ENCODE peak calls at places on chromosomes 4 and X, in four cellular contexts. O is HepG2, E is WTC11, J is K562. N is an unnamed sample.
A peak's percentile ranks its signal among the peaks of the same experiment; 100 is the strongest.

GRCh38 chr4:81337211-81337610 is 122.2 kb upstream of the PRKG2 start:
- DNase-seq in O (no peak), E (no peak), J (no peak), N (no peak)

GRCh38 chr4:44760142-44760898 is 34.0 kb upstream of the GNPDA2 start:
- DNase-seq in O (peak; percentile 7), E (no peak), J (peak; percentile 13), N (no peak)

GRCh38 chr4:111943796-111944203 is 201.5 kb upstream of the FAM241A start:
- DNase-seq in O (peak; percentile 28), E (peak; percentile 62), J (peak; percentile 9), N (no peak)

GRCh38 chr4:77001907-77002306 is 52.4 kb downstream of the SEPTIN11 start:
- DNase-seq in O (no peak), E (no peak), J (no peak), N (no peak)

GRCh38 chrX:69237228-69237627 is 72.0 kb upstream of the PJA1 start:
- DNase-seq in O (no peak), E (no peak), J (no peak), N (no peak)

GRCh38 chr4:1193206-1194027 is 21.0 kb upstream of the SPON2 start:
- DNase-seq in O (no peak), E (peak; percentile 4), J (no peak), N (no peak)

GRCh38 chr4:16418814-16419213 is 192.5 kb upstream of the TAPT1 start:
- DNase-seq in O (no peak), E (no peak), J (no peak), N (no peak)

GRCh38 chrX:107526141-107526540 is 76.7 kb downstream of the FRMPD3 start:
- DNase-seq in O (no peak), E (no peak), J (no peak), N (no peak)

GRCh38 chr4:99091174-99091573 is 2.6 kb upstream of the ADH5 start:
- DNase-seq in O (no peak), E (no peak), J (no peak), N (no peak)

GRCh38 chr4:60726779-60727178 is 473.3 kb upstream of the ADGRL3 start:
- DNase-seq in O (no peak), E (no peak), J (no peak), N (no peak)

GRCh38 chr4:25253072-25253447 is 19.2 kb downstream of the PI4K2B start:
- DNase-seq in O (no peak), E (no peak), J (no peak), N (no peak)

GRCh38 chr4:69896530-69897116 is 34.2 kb upstream of the CSN1S1 start:
- DNase-seq in O (peak; percentile 12), E (no peak), J (no peak), N (no peak)

GRCh38 chr4:38317238-38317637 is 346.8 kb upstream of the KLF3 start:
- DNase-seq in O (no peak), E (no peak), J (no peak), N (no peak)

GRCh38 chr4:85369703-85370380 is 105.1 kb upstream of the ARHGAP24 start:
- DNase-seq in O (peak; percentile 1), E (no peak), J (no peak), N (no peak)

GRCh38 chr4:22485751-22486150 is 30.1 kb downstream of the ADGRA3 start:
- DNase-seq in O (no peak), E (no peak), J (no peak), N (no peak)

GRCh38 chr4:56681158-56681848 is at the start of gene HOPX:
- DNase-seq in O (no peak), E (no peak), J (no peak), N (peak; percentile 13)

GRCh38 chrX:19810370-19810769 is 77.0 kb downstream of the SH3KBP1 start:
- DNase-seq in O (no peak), E (no peak), J (no peak), N (no peak)

GRCh38 chr4:168796362-168797106 is 213.5 kb downstream of the CBR4 start:
- DNase-seq in O (peak; percentile 80), E (no peak), J (no peak), N (no peak)

GRCh38 chrX:149314031-149314430 is 191.1 kb downstream of the IDS start:
- DNase-seq in O (no peak), E (no peak), J (no peak), N (no peak)

GRCh38 chrX:150270622-150271021 is 92.5 kb upstream of the MAMLD1 start:
- DNase-seq in O (peak; percentile 59), E (no peak), J (no peak), N (no peak)

GRCh38 chr4:2068566-2068965 is 9.4 kb downstream of the NAT8L start:
- DNase-seq in O (no peak), E (peak; percentile 6), J (no peak), N (no peak)

GRCh38 chrX:116204947-116205346 is 34.4 kb downstream of the AGTR2 start:
- DNase-seq in O (peak; percentile 1), E (no peak), J (no peak), N (no peak)

GRCh38 chr4:108425988-108426387 is 194.4 kb upstream of the RPL34 start:
- DNase-seq in O (no peak), E (no peak), J (no peak), N (no peak)

GRCh38 chr4:77358315-77358928 is 201.4 kb downstream of the CCNG2 start:
- DNase-seq in O (peak; percentile 19), E (peak; percentile 13), J (peak; percentile 47), N (no peak)

GRCh38 chrX:64205441-64205734 is at the start of gene AMER1:
- DNase-seq in O (no peak), E (no peak), J (no peak), N (no peak)

GRCh38 chr4:69563424-69563823 is 67.7 kb upstream of the UGT2B4 start:
- DNase-seq in O (no peak), E (no peak), J (no peak), N (no peak)

GRCh38 chr4:142706381-142706780 is 139.7 kb downstream of the INPP4B start:
- DNase-seq in O (no peak), E (no peak), J (no peak), N (no peak)

GRCh38 chrX:109709129-109709631 is 23.9 kb downstream of the ACSL4 start:
- DNase-seq in O (peak; percentile 82), E (no peak), J (no peak), N (peak; percentile 60)

GRCh38 chr4:113043591-113043990 is 5.9 kb upstream of the ANK2 start:
- DNase-seq in O (no peak), E (no peak), J (no peak), N (no peak)

GRCh38 chr4:156734965-156735895 is 236.4 kb downstream of the PDGFC start:
- DNase-seq in O (no peak), E (no peak), J (no peak), N (no peak)

GRCh38 chrX:153667281-153667831 is 6.3 kb downstream of the PNCK start:
- DNase-seq in O (no peak), E (no peak), J (no peak), N (no peak)

GRCh38 chrX:119880552-119881437 is 9.2 kb downstream of the NDUFA1 start:
- DNase-seq in O (peak; percentile 45), E (no peak), J (peak; percentile 57), N (peak; percentile 35)

GRCh38 chr4:73676881-73677323 is 56.7 kb upstream of the RASSF6 start:
- DNase-seq in O (no peak), E (no peak), J (no peak), N (peak; percentile 19)

GRCh38 chrX:68698955-68699354 is 51.5 kb downstream of the STARD8 start:
- DNase-seq in O (peak; percentile 66), E (no peak), J (no peak), N (no peak)

GRCh38 chr4:94458682-94459081 is 6.9 kb downstream of the PDLIM5 start:
- DNase-seq in O (no peak), E (no peak), J (no peak), N (no peak)

DNA sequence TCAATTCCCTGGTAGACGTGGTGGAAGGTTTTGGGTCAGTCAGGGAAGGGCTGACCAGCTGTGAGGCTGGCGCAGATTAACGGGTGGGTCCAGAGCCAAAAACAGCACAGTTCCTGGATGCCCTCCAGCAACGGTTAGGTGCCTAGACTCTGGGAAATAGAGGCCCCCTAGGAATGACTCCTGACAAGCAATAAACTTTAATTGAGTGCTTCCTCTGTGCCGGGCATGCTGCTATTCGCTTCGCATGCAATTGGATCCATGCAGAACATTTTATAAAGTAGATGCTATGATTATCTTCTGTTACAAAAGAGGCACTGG is 36.0 kb downstream of the ETDC start:
- DNase-seq in O (no peak), E (no peak), J (no peak), N (no peak)
- TF ChIP-seq ETV6 in O (no peak), E (no peak), J (no peak), N (no peak)

GRCh38 chr4:181835348-181835747 is 407.9 kb upstream of the TENM3 start:
- DNase-seq in O (no peak), E (no peak), J (no peak), N (no peak)

GRCh38 chr4:181830404-181831035 is 412.7 kb upstream of the TENM3 start:
- DNase-seq in O (no peak), E (no peak), J (no peak), N (peak; percentile 28)

GRCh38 chr4:181838253-181838652 is 404.9 kb upstream of the TENM3 start:
- DNase-seq in O (no peak), E (no peak), J (no peak), N (no peak)

GRCh38 chr4:181827246-181827645 is 416.0 kb upstream of the TENM3 start:
- DNase-seq in O (no peak), E (no peak), J (no peak), N (no peak)

GRCh38 chr4:181832305-181832704 is 410.9 kb upstream of the TENM3 start:
- DNase-seq in O (no peak), E (no peak), J (no peak), N (no peak)
- TF ChIP-seq ETV6 in O (no peak), E (no peak), J (no peak), N (no peak)

GRCh38 chrX:78321809-78322208 is 5.6 kb downstream of the CYSLTR1 start:
- DNase-seq in O (no peak), E (no peak), J (no peak), N (no peak)
- TF ChIP-seq ETV6 in O (no peak), E (no peak), J (no peak), N (no peak)

GRCh38 chr4:184280104-184280503 is 62.4 kb upstream of the ENPP6 start:
- DNase-seq in O (no peak), E (no peak), J (no peak), N (no peak)

GRCh38 chr4:184282251-184282713 is 64.6 kb upstream of the ENPP6 start:
- DNase-seq in O (peak; percentile 61), E (peak; percentile 31), J (no peak), N (peak; percentile 80)

GRCh38 chr4:184280591-184281071 is 63.0 kb upstream of the ENPP6 start:
- DNase-seq in O (peak; percentile 28), E (no peak), J (peak; percentile 45), N (peak; percentile 95)

GRCh38 chr4:184282895-184283654 is 65.4 kb upstream of the ENPP6 start:
- DNase-seq in O (no peak), E (no peak), J (no peak), N (peak; percentile 97)

GRCh38 chr4:184281231-184282139 is 63.8 kb upstream of the ENPP6 start:
- DNase-seq in O (no peak), E (no peak), J (no peak), N (peak; percentile 88)
- TF ChIP-seq ETV6 in O (no peak), E (no peak), J (no peak), N (peak; percentile 81)